ENCODE peak calls at places on chromosomes 5 and 9, in seven cellular contexts. Z, L, T, O, M, G and R are unnamed samples.

GRCh38 chr9:22044583-22044982 is 35.5 kb upstream of the CDKN2B start:
- DNase-seq in Z (no peak), G (no peak), O (no peak), M (no peak), T (no peak), L (no peak), R (no peak)

GRCh38 chr5:17882760-17883488 is 248.7 kb downstream of the TAF11L14 start:
- DNase-seq in T (no peak), Z (peak), M (no peak), O (no peak), G (no peak), L (peak), R (no peak)

GRCh38 chr5:91160751-91161285 is 222.3 kb downstream of the ARRDC3 start:
- DNase-seq in T (no peak), Z (no peak), G (no peak), M (no peak), L (no peak), O (no peak), R (no peak)

GRCh38 chr5:179803651-179804598 is 2.7 kb downstream of the MGAT4B start:
- DNase-seq in Z (peak), G (peak), O (peak), M (no peak), T (no peak), L (peak), R (peak)

GRCh38 chr5:129724222-129724621 is 23.7 kb upstream of the MINAR2 start:
- DNase-seq in L (no peak), M (no peak), G (no peak), T (no peak), Z (no peak), O (no peak), R (no peak)

GRCh38 chr9:19804431-19804830 is 15.6 kb upstream of the SLC24A2 start:
- DNase-seq in L (no peak), M (no peak), G (no peak), O (no peak), T (no peak), Z (no peak), R (no peak)

GRCh38 chr9:106697799-106698591 is 165.0 kb upstream of the ZNF462 start:
- DNase-seq in M (no peak), G (peak), Z (peak), L (peak), O (no peak), T (no peak), R (peak)

GRCh38 chr5:88948746-88949600 is 66.0 kb upstream of the MEF2C start:
- DNase-seq in T (no peak), M (no peak), L (no peak), O (no peak), G (no peak), Z (no peak), R (no peak)

GRCh38 chr9:137301086-137301947 is 754 bp downstream of the NRARP start:
- DNase-seq in G (peak), M (no peak), Z (peak), L (no peak), O (peak), T (no peak), R (peak)

GRCh38 chr9:24090566-24090965 is 264.5 kb upstream of the ELAVL2 start:
- DNase-seq in M (no peak), Z (peak), O (peak), G (no peak), L (no peak), T (no peak), R (no peak)

GRCh38 chr5:97142521-97143254 is at the start of gene LIX1:
- DNase-seq in T (peak), Z (peak), M (no peak), G (peak), L (peak), O (peak), R (peak)

GRCh38 chr5:178690208-178690607 is 40.3 kb downstream of the ZNF354A start:
- DNase-seq in O (no peak), T (no peak), Z (no peak), M (no peak), G (no peak), L (peak), R (no peak)

GRCh38 chr9:12464368-12464767 is 228.8 kb upstream of the TYRP1 start:
- DNase-seq in T (no peak), O (no peak), G (no peak), L (no peak), M (no peak), Z (no peak), R (no peak)

GRCh38 chr5:126976520-126977172 is 53.7 kb downstream of the MARCHF3 start:
- DNase-seq in M (no peak), L (no peak), O (no peak), G (no peak), Z (no peak), T (no peak), R (no peak)

GRCh38 chr5:5822729-5823257 is 400.3 kb downstream of the ICE1 start:
- DNase-seq in M (no peak), L (no peak), Z (no peak), T (no peak), O (no peak), G (no peak), R (no peak)

GRCh38 chr9:124594215-124594614 is 87.0 kb upstream of the NR5A1 start:
- DNase-seq in Z (no peak), L (no peak), T (no peak), G (no peak), O (no peak), M (no peak), R (no peak)

GRCh38 chr9:133248722-133249295 is 26.2 kb downstream of the ABO start:
- DNase-seq in L (no peak), O (no peak), T (no peak), Z (no peak), M (no peak), G (no peak), R (no peak)

GRCh38 chr5:178111925-178112324 is 1.4 kb upstream of the N4BP3 start:
- DNase-seq in O (no peak), Z (no peak), T (no peak), G (no peak), M (no peak), L (no peak), R (no peak)